ENCODE peak calls at places on chromosomes 13 and 19, in six cellular contexts. K is fibroblast of mammary gland, N is GM23248, P is adipocyte, B is ELF-1, I is ecto neural progenitor cell. J is an unnamed sample.

GRCh38 chr13:79658333-79658975 is 177.5 kb downstream of the NDFIP2 start:
- DNase-seq in N (no peak), P (no peak), B (no peak), I (no peak), K (no peak), J (no peak)

GRCh38 chr19:45878043-45878794 is 7.7 kb downstream of the IRF2BP1 start:
- DNase-seq in N (no peak), K (no peak), B (no peak), I (no peak), P (no peak), J (no peak)

GRCh38 chr19:2631213-2631821 is 71.2 kb downstream of the GNG7 start:
- DNase-seq in N (peak; percentile 29), K (peak; percentile 46), B (no peak), I (no peak), P (no peak), J (no peak)

GRCh38 chr13:40389081-40389641 is 277.3 kb downstream of the FOXO1 start:
- DNase-seq in B (no peak), P (no peak), N (no peak), I (no peak), K (no peak), J (no peak)

GRCh38 chr19:47109541-47110375 is 3.8 kb downstream of the ZC3H4 start:
- DNase-seq in N (peak; percentile 60), I (no peak), K (peak; percentile 69), P (peak; percentile 54), B (peak; percentile 62), J (no peak)

GRCh38 chr19:13208964-13209796 is 59.0 kb downstream of the IER2 start:
- DNase-seq in B (peak; percentile 28), I (no peak), K (no peak), N (peak; percentile 26), P (no peak), J (peak; percentile 34)

GRCh38 chr19:42010245-42011126 is 16.5 kb upstream of the ATP1A3 start:
- DNase-seq in B (no peak), I (no peak), K (no peak), P (peak; percentile 84), N (peak; percentile 58), J (no peak)

GRCh38 chr19:21698215-21698614 is 69.2 kb downstream of the ZNF100 start:
- DNase-seq in B (no peak), N (peak; percentile 34), K (peak; percentile 18), P (peak; percentile 62), I (no peak), J (no peak)

GRCh38 chr19:19319725-19320361 is 466 bp downstream of the SUGP1 start:
- DNase-seq in P (peak; percentile 24), K (peak; percentile 8), I (no peak), B (no peak), N (peak; percentile 36), J (no peak)

GRCh38 chr19:20357921-20358320 is 190.9 kb downstream of the ZNF486 start:
- DNase-seq in P (no peak), K (no peak), N (no peak), B (no peak), I (no peak), J (no peak)

GRCh38 chr19:45613926-45614725 is 12.1 kb upstream of the GPR4 start:
- DNase-seq in B (peak; percentile 21), P (peak; percentile 88), I (no peak), K (peak; percentile 92), N (peak; percentile 97), J (no peak)

GRCh38 chr13:90792335-90792734 is 555.2 kb upstream of the MIR17HG start:
- DNase-seq in K (peak; percentile 29), N (peak; percentile 81), I (no peak), P (no peak), B (no peak), J (no peak)

GRCh38 chr19:53982056-53982455 is 9.4 kb upstream of the CACNG6 start:
- DNase-seq in B (peak; percentile 52), K (no peak), I (no peak), N (peak; percentile 40), P (peak; percentile 7), J (peak; percentile 47)

GRCh38 chr19:48698046-48698445 is 2.3 kb downstream of the FUT2 start:
- DNase-seq in K (peak; percentile 80), I (no peak), B (no peak), P (peak; percentile 53), N (peak; percentile 54), J (no peak)

GRCh38 chr13:76822691-76823267 is 63.4 kb downstream of the KCTD12 start:
- DNase-seq in I (no peak), K (peak; percentile 69), N (peak; percentile 74), P (peak; percentile 54), B (peak; percentile 3), J (no peak)

GRCh38 chr13:79659161-79659560 is 178.2 kb downstream of the NDFIP2 start:
- DNase-seq in P (peak; percentile 61), K (peak; percentile 36), N (no peak), B (peak; percentile 79), I (peak; percentile 55), J (no peak)